ENCODE peak calls at places on chromosomes 7 and 10, in nine cellular contexts. K, A, B, E, Q, R, S, L and N are unnamed samples.

GRCh38 chr7:50339990-50340500 is 35.5 kb downstream of the IKZF1 start:
- DNase-seq in A (no peak), R (no peak), K (no peak), S (no peak), B (no peak), E (no peak), L (no peak), Q (peak; percentile 45), N (no peak)

GRCh38 chr10:35835545-35835944 is 193.4 kb upstream of the FZD8 start:
- DNase-seq in A (no peak), L (no peak), Q (no peak), B (no peak), E (no peak), R (no peak), K (no peak), S (no peak), N (no peak)

GRCh38 chr10:17737021-17737965 is 14.7 kb upstream of the TMEM236 start:
- DNase-seq in R (peak; percentile 38), S (peak; percentile 55), A (peak; percentile 36), L (no peak), K (peak; percentile 71), E (no peak), Q (no peak), B (no peak), N (peak; percentile 31)

GRCh38 chr7:96075510-96076349 is 246.2 kb downstream of the SLC25A13 start:
- DNase-seq in B (peak; percentile 32), K (peak; percentile 67), R (peak; percentile 49), S (peak; percentile 56), A (peak; percentile 74), E (no peak), Q (peak; percentile 84), L (no peak), N (peak; percentile 30)

GRCh38 chr7:128705891-128706333 is 33.2 kb upstream of the CALU start:
- DNase-seq in R (no peak), B (no peak), Q (no peak), A (no peak), K (peak; percentile 51), S (peak; percentile 25), E (no peak), L (no peak), N (peak; percentile 35)

GRCh38 chr7:104983620-104984539 is 30.1 kb upstream of the KMT2E start:
- DNase-seq in L (peak; percentile 69), K (peak; percentile 81), E (no peak), Q (peak; percentile 94), R (peak; percentile 85), B (peak; percentile 89), S (peak; percentile 81), A (peak; percentile 93), N (peak; percentile 74)

GRCh38 chr7:71488308-71488707 is 356.4 kb downstream of the GALNT17 start:
- DNase-seq in E (no peak), S (no peak), L (no peak), K (peak; percentile 21), A (no peak), Q (no peak), R (no peak), B (no peak), N (no peak)

GRCh38 chr10:103373544-103373943 is 5.8 kb downstream of the TAF5 start:
- DNase-seq in E (no peak), A (no peak), Q (no peak), B (no peak), R (no peak), L (no peak), K (no peak), S (no peak), N (no peak)

GRCh38 chr7:108248821-108249220 is 118.7 kb upstream of the LAMB4 start:
- DNase-seq in R (no peak), B (no peak), A (no peak), K (no peak), L (no peak), E (no peak), Q (no peak), S (no peak), N (no peak)

GRCh38 chr10:14386202-14386593 is 55.5 kb upstream of the FRMD4A start:
- DNase-seq in Q (no peak), B (no peak), K (peak; percentile 78), E (peak; percentile 92), R (no peak), S (peak; percentile 96), L (no peak), A (no peak), N (peak; percentile 93)

GRCh38 chr10:32171213-32171612 is 115.0 kb upstream of the KIF5B start:
- DNase-seq in R (peak; percentile 83), A (no peak), S (no peak), L (no peak), B (peak; percentile 70), K (no peak), Q (no peak), E (no peak), N (peak; percentile 65)

GRCh38 chr10:29407280-29407858 is 118.5 kb downstream of the LYZL1 start:
- DNase-seq in A (no peak), Q (no peak), K (no peak), B (no peak), S (no peak), R (no peak), L (no peak), E (no peak), N (no peak)

GRCh38 chr7:68249611-68250010 is 1253.0 kb downstream of the TYW1 start:
- DNase-seq in E (no peak), S (no peak), L (no peak), B (no peak), Q (no peak), K (no peak), R (no peak), A (no peak), N (no peak)

GRCh38 chr10:44992732-44993225 is 7.9 kb upstream of the ZNF22 start:
- DNase-seq in R (no peak), Q (no peak), L (no peak), E (no peak), B (no peak), A (no peak), K (no peak), S (no peak), N (no peak)

GRCh38 chr7:112112822-112113255 is 93.4 kb downstream of the DOCK4 start:
- DNase-seq in E (peak; percentile 27), Q (no peak), K (peak; percentile 71), A (no peak), S (peak; percentile 54), L (no peak), B (no peak), R (no peak), N (peak; percentile 71)

GRCh38 chr10:11113156-11113555 is 95.5 kb downstream of the CELF2 start:
- DNase-seq in Q (no peak), E (no peak), A (no peak), L (no peak), B (no peak), S (no peak), K (no peak), R (no peak), N (no peak)
- TF ChIP-seq CTCF in Q (peak; percentile 57), E (no peak), A (peak; percentile 7), L (no peak), B (peak; percentile 35), S (no peak), K (no peak), R (peak; percentile 20), N (no peak)

GRCh38 chr10:109906346-109906745 is 17.0 kb downstream of the XPNPEP1 start:
- DNase-seq in K (no peak), Q (no peak), L (no peak), R (no peak), E (no peak), A (no peak), S (no peak), B (no peak), N (no peak)

GRCh38 chr10:109898666-109899577 is 24.4 kb downstream of the XPNPEP1 start:
- DNase-seq in A (no peak), E (no peak), S (peak; percentile 55), L (no peak), R (no peak), Q (peak; percentile 26), B (no peak), K (peak; percentile 80), N (no peak)

GRCh38 chr10:109899578-109900355 is 23.5 kb downstream of the XPNPEP1 start:
- DNase-seq in E (no peak), A (no peak), B (no peak), R (no peak), K (peak; percentile 92), S (peak; percentile 51), L (no peak), Q (peak; percentile 6), N (no peak)

GRCh38 chr10:109904397-109904796 is 18.9 kb downstream of the XPNPEP1 start:
- DNase-seq in K (no peak), E (no peak), A (no peak), L (no peak), R (no peak), S (no peak), Q (no peak), B (no peak), N (no peak)

GRCh38 chr10:109902992-109903947 is 20.0 kb downstream of the XPNPEP1 start:
- DNase-seq in K (peak; percentile 58), Q (no peak), A (no peak), E (no peak), L (no peak), R (peak; percentile 55), B (no peak), S (peak; percentile 59), N (peak; percentile 45)
- H3K4me3 ChIP-seq in K (peak overlapping the region; percentile 6), Q (no peak overlapping the region), A (no peak overlapping the region), E (no peak overlapping the region), L (peak overlapping the region; percentile 22), R (no peak overlapping the region), B (no peak overlapping the region), S (no peak overlapping the region), N (no peak overlapping the region)

DNA sequence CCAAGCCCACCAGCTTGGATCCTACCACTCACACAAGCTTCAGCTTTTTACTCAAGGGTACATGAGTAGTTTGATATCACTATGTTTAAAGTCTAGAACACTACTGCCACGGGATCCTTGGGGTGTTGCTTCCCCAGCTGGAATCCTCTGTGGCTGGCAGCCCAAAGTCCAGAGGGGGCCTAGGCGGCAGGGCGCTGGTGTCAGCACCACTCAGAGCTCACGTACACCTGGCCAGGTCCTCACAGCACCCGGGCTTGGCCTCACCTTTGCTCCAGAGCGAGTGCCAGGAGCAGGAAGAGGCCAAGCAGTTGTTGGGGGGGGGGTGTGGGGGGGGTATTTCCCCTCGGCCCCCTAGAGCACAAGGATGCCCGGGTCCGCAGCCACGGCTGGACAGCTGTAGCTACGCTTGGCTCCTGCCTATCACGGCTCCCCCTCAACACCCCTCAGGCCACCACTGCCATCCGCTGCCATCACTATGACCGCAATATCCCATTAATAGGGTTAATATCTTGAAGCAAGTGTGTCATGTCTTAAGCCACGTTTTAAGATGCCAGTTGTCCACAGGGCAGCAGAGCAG is 17.0 kb downstream of the ZDHHC6 start:
- DNase-seq in B (no peak), S (no peak), E (no peak), K (no peak), L (no peak), R (no peak), Q (no peak), A (no peak), N (no peak)
- TF ChIP-seq CTCF in B (no peak), S (no peak), E (no peak), K (no peak), L (no peak), R (no peak), Q (no peak), A (no peak), N (no peak)

DNA sequence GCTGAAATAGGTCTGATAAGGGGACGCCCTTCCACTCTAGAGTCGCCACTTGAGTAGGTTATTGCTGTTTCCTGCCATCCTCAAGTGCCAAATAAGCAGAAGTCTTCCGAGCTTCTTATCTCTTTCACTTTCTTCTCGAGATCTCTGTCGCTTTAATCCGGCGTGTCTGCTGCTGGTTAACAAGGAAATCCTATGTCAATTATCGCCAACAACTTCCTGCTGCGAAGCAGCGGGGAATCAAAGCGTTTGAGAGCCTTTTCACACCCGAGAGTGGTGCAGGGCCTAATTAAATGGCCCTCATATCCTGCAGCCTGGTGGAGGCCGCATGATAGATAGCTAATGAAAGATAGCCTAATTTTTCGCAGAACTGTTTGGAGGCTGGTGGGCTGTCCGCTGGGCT is 215.9 kb downstream of the RAB11FIP2 start:
- DNase-seq in K (no peak), Q (peak; percentile 94), B (peak; percentile 30), E (no peak), R (no peak), S (no peak), L (no peak), A (no peak), N (no peak)
- H3K4me3 ChIP-seq in K (no peak overlapping the region), Q (no peak overlapping the region), B (no peak overlapping the region), E (no peak overlapping the region), R (no peak overlapping the region), S (no peak overlapping the region), L (no peak overlapping the region), A (no peak overlapping the region), N (no peak overlapping the region)